ENCODE peak calls at places on chromosomes 6 and 20, in nine cellular contexts. One of them, this sample, is unnamed.

GRCh38 chr20:50415516-50416268 is 94.5 kb upstream of the PTPN1 start:
- DNase-seq in colonic mucosa: peak; percentile 98
- DNase-seq in RWPE1: peak; percentile 40
- DNase-seq in cardiac muscle cell: peak; percentile 98
- DNase-seq in left ventricle myocardium inferior: peak; percentile 100
- DNase-seq in pancreas: peak; percentile 100
- DNase-seq in CD8-positive, alpha-beta T cell: no peak
- DNase-seq in stomach: peak; percentile 100
- DNase-seq in Panc1: no peak
- DNase-seq in this sample: peak; percentile 100

GRCh38 chr6:43247115-43247999 is 4.1 kb downstream of the TTBK1 start:
- DNase-seq in pancreas: peak; percentile 85
- DNase-seq in CD8-positive, alpha-beta T cell: peak; percentile 73
- DNase-seq in Panc1: no peak
- DNase-seq in cardiac muscle cell: peak; percentile 52
- DNase-seq in RWPE1: peak; percentile 81
- DNase-seq in colonic mucosa: peak; percentile 84
- DNase-seq in left ventricle myocardium inferior: peak; percentile 78
- DNase-seq in stomach: peak; percentile 82
- DNase-seq in this sample: peak; percentile 94

GRCh38 chr6:56806368-56806767 is 148.5 kb upstream of the BEND6 start:
- DNase-seq in RWPE1: no peak
- DNase-seq in Panc1: no peak
- DNase-seq in stomach: no peak
- DNase-seq in colonic mucosa: no peak
- DNase-seq in pancreas: no peak
- DNase-seq in cardiac muscle cell: no peak
- DNase-seq in CD8-positive, alpha-beta T cell: no peak
- DNase-seq in left ventricle myocardium inferior: no peak
- DNase-seq in this sample: no peak

GRCh38 chr20:51628533-51629398 is 86.2 kb upstream of the NFATC2 start:
- DNase-seq in left ventricle myocardium inferior: no peak
- DNase-seq in cardiac muscle cell: peak; percentile 90
- DNase-seq in CD8-positive, alpha-beta T cell: no peak
- DNase-seq in stomach: no peak
- DNase-seq in colonic mucosa: no peak
- DNase-seq in pancreas: no peak
- DNase-seq in Panc1: no peak
- DNase-seq in RWPE1: no peak
- DNase-seq in this sample: no peak

GRCh38 chr6:455006-455585 is 63.5 kb downstream of the IRF4 start:
- DNase-seq in left ventricle myocardium inferior: no peak
- DNase-seq in CD8-positive, alpha-beta T cell: peak; percentile 14
- DNase-seq in cardiac muscle cell: no peak
- DNase-seq in stomach: no peak
- DNase-seq in colonic mucosa: no peak
- DNase-seq in pancreas: no peak
- DNase-seq in Panc1: no peak
- DNase-seq in RWPE1: peak; percentile 11
- DNase-seq in this sample: no peak

GRCh38 chr20:39295301-39295700 is 333.2 kb downstream of the DHX35 start:
- DNase-seq in stomach: no peak
- DNase-seq in left ventricle myocardium inferior: no peak
- DNase-seq in RWPE1: no peak
- DNase-seq in pancreas: no peak
- DNase-seq in Panc1: no peak
- DNase-seq in CD8-positive, alpha-beta T cell: no peak
- DNase-seq in colonic mucosa: no peak
- DNase-seq in cardiac muscle cell: no peak
- DNase-seq in this sample: no peak

GRCh38 chr6:16140607-16141006 is 11.7 kb downstream of the MYLIP start:
- DNase-seq in pancreas: no peak
- DNase-seq in colonic mucosa: no peak
- DNase-seq in Panc1: no peak
- DNase-seq in cardiac muscle cell: no peak
- DNase-seq in RWPE1: no peak
- DNase-seq in stomach: no peak
- DNase-seq in CD8-positive, alpha-beta T cell: no peak
- DNase-seq in left ventricle myocardium inferior: no peak
- DNase-seq in this sample: no peak

GRCh38 chr6:53152576-53152975 is 3.9 kb upstream of the GCM1 start:
- DNase-seq in pancreas: no peak
- DNase-seq in CD8-positive, alpha-beta T cell: no peak
- DNase-seq in colonic mucosa: no peak
- DNase-seq in cardiac muscle cell: no peak
- DNase-seq in RWPE1: no peak
- DNase-seq in stomach: no peak
- DNase-seq in Panc1: no peak
- DNase-seq in left ventricle myocardium inferior: no peak
- DNase-seq in this sample: no peak

GRCh38 chr6:111784423-111784822 is 88.8 kb downstream of the FYN start:
- DNase-seq in RWPE1: no peak
- DNase-seq in cardiac muscle cell: peak; percentile 62
- DNase-seq in stomach: no peak
- DNase-seq in left ventricle myocardium inferior: no peak
- DNase-seq in pancreas: no peak
- DNase-seq in CD8-positive, alpha-beta T cell: no peak
- DNase-seq in colonic mucosa: no peak
- DNase-seq in Panc1: no peak
- DNase-seq in this sample: no peak

GRCh38 chr6:80329496-80329895 is 223.0 kb downstream of the BCKDHB start:
- DNase-seq in CD8-positive, alpha-beta T cell: no peak
- DNase-seq in cardiac muscle cell: no peak
- DNase-seq in stomach: no peak
- DNase-seq in pancreas: no peak
- DNase-seq in Panc1: no peak
- DNase-seq in left ventricle myocardium inferior: no peak
- DNase-seq in RWPE1: no peak
- DNase-seq in colonic mucosa: no peak
- DNase-seq in this sample: no peak

GRCh38 chr6:144661101-144661806 is 376.1 kb downstream of the UTRN start:
- DNase-seq in colonic mucosa: peak; percentile 87
- DNase-seq in left ventricle myocardium inferior: no peak
- DNase-seq in Panc1: no peak
- DNase-seq in stomach: no peak
- DNase-seq in cardiac muscle cell: no peak
- DNase-seq in RWPE1: no peak
- DNase-seq in CD8-positive, alpha-beta T cell: no peak
- DNase-seq in pancreas: no peak
- DNase-seq in this sample: no peak

GRCh38 chr6:27507041-27507956 is 34.4 kb upstream of the ZNF184 start:
- DNase-seq in Panc1: no peak
- DNase-seq in CD8-positive, alpha-beta T cell: no peak
- DNase-seq in RWPE1: no peak
- DNase-seq in pancreas: no peak
- DNase-seq in colonic mucosa: no peak
- DNase-seq in stomach: no peak
- DNase-seq in left ventricle myocardium inferior: no peak
- DNase-seq in cardiac muscle cell: no peak
- DNase-seq in this sample: no peak

GRCh38 chr20:4555188-4555893 is 166.4 kb upstream of the PRND start:
- DNase-seq in RWPE1: peak; percentile 53
- DNase-seq in colonic mucosa: no peak
- DNase-seq in cardiac muscle cell: peak; percentile 25
- DNase-seq in left ventricle myocardium inferior: no peak
- DNase-seq in Panc1: peak; percentile 72
- DNase-seq in CD8-positive, alpha-beta T cell: no peak
- DNase-seq in pancreas: no peak
- DNase-seq in stomach: no peak
- DNase-seq in this sample: peak; percentile 54

GRCh38 chr6:160375561-160375949 is 27.4 kb downstream of the SLC22A3 start:
- DNase-seq in colonic mucosa: no peak
- DNase-seq in left ventricle myocardium inferior: no peak
- DNase-seq in stomach: no peak
- DNase-seq in RWPE1: no peak
- DNase-seq in cardiac muscle cell: no peak
- DNase-seq in pancreas: no peak
- DNase-seq in Panc1: no peak
- DNase-seq in CD8-positive, alpha-beta T cell: no peak
- DNase-seq in this sample: no peak

GRCh38 chr6:21111399-21111725 is 482.2 kb upstream of the SOX4 start:
- DNase-seq in RWPE1: peak; percentile 13
- DNase-seq in stomach: peak; percentile 26
- DNase-seq in pancreas: no peak
- DNase-seq in cardiac muscle cell: no peak
- DNase-seq in colonic mucosa: no peak
- DNase-seq in CD8-positive, alpha-beta T cell: no peak
- DNase-seq in Panc1: peak; percentile 45
- DNase-seq in left ventricle myocardium inferior: no peak
- DNase-seq in this sample: no peak

GRCh38 chr6:170279977-170280688 is 10.7 kb downstream of the DLL1 start:
- DNase-seq in RWPE1: no peak
- DNase-seq in Panc1: peak; percentile 33
- DNase-seq in CD8-positive, alpha-beta T cell: peak; percentile 31
- DNase-seq in cardiac muscle cell: peak; percentile 33
- DNase-seq in stomach: peak; percentile 75
- DNase-seq in pancreas: peak; percentile 62
- DNase-seq in colonic mucosa: peak; percentile 86
- DNase-seq in left ventricle myocardium inferior: peak; percentile 67
- DNase-seq in this sample: peak; percentile 94
- TF ChIP-seq CTCF in RWPE1: no peak
- TF ChIP-seq CTCF in Panc1: no peak
- TF ChIP-seq CTCF in CD8-positive, alpha-beta T cell: no peak
- TF ChIP-seq CTCF in cardiac muscle cell: no peak
- TF ChIP-seq CTCF in stomach: no peak
- TF ChIP-seq CTCF in pancreas: no peak
- TF ChIP-seq CTCF in colonic mucosa: no peak
- TF ChIP-seq CTCF in left ventricle myocardium inferior: no peak
- TF ChIP-seq CTCF in this sample: no peak

DNA sequence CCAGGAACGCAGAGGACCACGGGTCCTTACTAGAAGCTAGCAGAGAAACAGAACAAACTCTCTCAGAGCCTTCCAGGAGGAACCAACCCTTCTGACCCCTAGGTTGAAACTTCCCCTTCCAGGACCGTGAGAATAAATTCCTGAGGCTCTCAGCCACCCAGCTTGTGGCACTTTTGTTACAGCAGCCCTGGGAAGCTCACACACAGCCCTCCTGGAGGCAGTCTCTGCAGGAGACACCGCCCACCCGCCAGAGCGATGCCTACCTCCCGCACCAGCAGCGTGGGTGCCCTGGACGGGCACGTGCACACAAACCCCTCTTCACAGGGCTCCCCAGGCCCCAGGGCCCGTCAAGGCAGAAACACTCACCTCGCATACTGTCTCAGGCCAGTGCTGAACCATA is 4.2 kb downstream of the RNASET2 start:
- DNase-seq in RWPE1: no peak
- DNase-seq in CD8-positive, alpha-beta T cell: no peak
- DNase-seq in pancreas: no peak
- DNase-seq in Panc1: no peak
- DNase-seq in colonic mucosa: no peak
- DNase-seq in cardiac muscle cell: no peak
- DNase-seq in stomach: no peak
- DNase-seq in left ventricle myocardium inferior: no peak
- DNase-seq in this sample: peak; percentile 75
- H3K27ac ChIP-seq in RWPE1: no peak overlapping the region
- H3K27ac ChIP-seq in CD8-positive, alpha-beta T cell: no peak overlapping the region
- H3K27ac ChIP-seq in pancreas: no peak overlapping the region
- H3K27ac ChIP-seq in Panc1: no peak overlapping the region
- H3K27ac ChIP-seq in colonic mucosa: no peak overlapping the region
- H3K27ac ChIP-seq in cardiac muscle cell: no peak overlapping the region
- H3K27ac ChIP-seq in stomach: no peak overlapping the region
- H3K27ac ChIP-seq in left ventricle myocardium inferior: no peak overlapping the region
- H3K27ac ChIP-seq in this sample: no peak overlapping the region

DNA sequence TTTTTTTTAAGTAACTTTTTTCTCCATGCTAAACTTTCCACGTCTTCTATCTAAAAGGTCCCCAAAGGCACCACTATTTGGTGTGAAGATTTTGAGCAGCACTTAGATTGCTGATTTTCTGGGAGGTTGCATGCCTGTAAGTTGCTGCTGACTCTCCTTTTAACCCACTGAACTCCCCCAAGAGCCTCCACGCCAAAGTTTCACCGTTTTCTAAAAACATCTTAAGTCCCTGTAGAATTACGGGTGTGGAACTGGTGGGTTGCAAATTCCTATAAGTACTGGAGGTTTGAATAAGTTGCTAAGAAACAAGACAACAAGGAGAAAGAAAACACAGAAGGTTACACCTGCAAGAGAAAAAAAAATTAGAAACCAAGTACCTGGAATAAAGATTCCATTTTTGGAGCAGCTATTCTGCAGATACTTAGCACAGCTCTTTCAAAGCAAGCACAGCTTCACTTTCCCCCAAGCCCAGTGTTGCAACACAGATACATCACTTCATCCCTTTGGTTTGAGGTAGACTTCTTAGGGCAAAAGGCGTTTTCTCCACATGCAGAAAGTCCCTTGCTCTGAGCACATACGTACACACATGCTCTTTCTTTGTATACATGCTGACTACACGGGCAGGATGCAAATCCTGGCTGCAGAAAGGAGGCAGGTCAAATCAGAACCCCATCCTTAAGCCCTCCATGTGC is 5.0 kb downstream of the JAG1 start:
- DNase-seq in Panc1: no peak
- DNase-seq in RWPE1: no peak
- DNase-seq in cardiac muscle cell: no peak
- DNase-seq in CD8-positive, alpha-beta T cell: no peak
- DNase-seq in pancreas: no peak
- DNase-seq in colonic mucosa: no peak
- DNase-seq in stomach: no peak
- DNase-seq in left ventricle myocardium inferior: no peak
- DNase-seq in this sample: no peak
- TF ChIP-seq CTCF in Panc1: no peak
- TF ChIP-seq CTCF in RWPE1: no peak
- TF ChIP-seq CTCF in cardiac muscle cell: no peak
- TF ChIP-seq CTCF in CD8-positive, alpha-beta T cell: no peak
- TF ChIP-seq CTCF in pancreas: no peak
- TF ChIP-seq CTCF in colonic mucosa: no peak
- TF ChIP-seq CTCF in stomach: no peak
- TF ChIP-seq CTCF in left ventricle myocardium inferior: no peak
- TF ChIP-seq CTCF in this sample: no peak

GRCh38 chr6:157966597-157966977 is 15.1 kb upstream of the SYNJ2 start:
- DNase-seq in colonic mucosa: peak; percentile 47
- DNase-seq in pancreas: no peak
- DNase-seq in RWPE1: no peak
- DNase-seq in stomach: no peak
- DNase-seq in cardiac muscle cell: no peak
- DNase-seq in left ventricle myocardium inferior: no peak
- DNase-seq in CD8-positive, alpha-beta T cell: no peak
- DNase-seq in Panc1: no peak
- DNase-seq in this sample: no peak

GRCh38 chr6:157967486-157967885 is 14.2 kb upstream of the SYNJ2 start:
- DNase-seq in CD8-positive, alpha-beta T cell: no peak
- DNase-seq in cardiac muscle cell: no peak
- DNase-seq in RWPE1: no peak
- DNase-seq in stomach: no peak
- DNase-seq in left ventricle myocardium inferior: no peak
- DNase-seq in Panc1: no peak
- DNase-seq in pancreas: no peak
- DNase-seq in colonic mucosa: no peak
- DNase-seq in this sample: no peak

GRCh38 chr6:157966990-157967389 is 14.7 kb upstream of the SYNJ2 start:
- DNase-seq in left ventricle myocardium inferior: no peak
- DNase-seq in cardiac muscle cell: no peak
- DNase-seq in CD8-positive, alpha-beta T cell: no peak
- DNase-seq in stomach: peak; percentile 57
- DNase-seq in RWPE1: no peak
- DNase-seq in pancreas: no peak
- DNase-seq in colonic mucosa: peak; percentile 52
- DNase-seq in Panc1: no peak
- DNase-seq in this sample: no peak

GRCh38 chr6:157964139-157964538 is 17.5 kb upstream of the SYNJ2 start:
- DNase-seq in CD8-positive, alpha-beta T cell: no peak
- DNase-seq in left ventricle myocardium inferior: no peak
- DNase-seq in stomach: no peak
- DNase-seq in RWPE1: no peak
- DNase-seq in Panc1: no peak
- DNase-seq in pancreas: no peak
- DNase-seq in colonic mucosa: no peak
- DNase-seq in cardiac muscle cell: no peak
- DNase-seq in this sample: no peak

GRCh38 chr6:157965387-157965786 is 16.3 kb upstream of the SYNJ2 start:
- DNase-seq in cardiac muscle cell: no peak
- DNase-seq in Panc1: no peak
- DNase-seq in CD8-positive, alpha-beta T cell: no peak
- DNase-seq in stomach: no peak
- DNase-seq in pancreas: no peak
- DNase-seq in RWPE1: no peak
- DNase-seq in left ventricle myocardium inferior: no peak
- DNase-seq in colonic mucosa: no peak
- DNase-seq in this sample: no peak
- H3K27ac ChIP-seq in cardiac muscle cell: no peak overlapping the region
- H3K27ac ChIP-seq in Panc1: no peak overlapping the region
- H3K27ac ChIP-seq in CD8-positive, alpha-beta T cell: no peak overlapping the region
- H3K27ac ChIP-seq in stomach: no peak overlapping the region
- H3K27ac ChIP-seq in pancreas: no peak overlapping the region
- H3K27ac ChIP-seq in RWPE1: no peak overlapping the region
- H3K27ac ChIP-seq in left ventricle myocardium inferior: no peak overlapping the region
- H3K27ac ChIP-seq in colonic mucosa: peak overlapping the region; percentile 96
- H3K27ac ChIP-seq in this sample: no peak overlapping the region